ENCODE peak calls at places on chromosomes 7 and 10, in seven cellular contexts. G is IMR-90, C is A549, S is GM12878, Y is K562, A is H1, H is HepG2. B is an unnamed sample.

GRCh38 chr10:12701696-12702095 is 299.8 kb downstream of the CCDC3 start:
- DNase-seq in G (peak; percentile 57), C (no peak), S (no peak), Y (no peak), A (no peak), H (no peak), B (no peak)

GRCh38 chr7:36366649-36367560 is 22.8 kb upstream of the ANLN start:
- DNase-seq in G (peak; percentile 69), C (peak; percentile 91), S (peak; percentile 50), Y (peak; percentile 96), A (peak; percentile 67), H (peak; percentile 80), B (peak; percentile 79)

GRCh38 chr10:22682237-22683192 is 31.9 kb downstream of the PIP4K2A start:
- DNase-seq in G (peak; percentile 58), C (peak; percentile 53), S (peak; percentile 52), Y (peak; percentile 45), A (no peak), H (peak; percentile 69), B (peak; percentile 15)

GRCh38 chr10:8638088-8638672 is 583.7 kb downstream of the GATA3 start:
- DNase-seq in G (no peak), C (no peak), S (no peak), Y (no peak), A (no peak), H (no peak), B (no peak)

GRCh38 chr10:29646238-29646902 is 11.6 kb upstream of the SVIL start:
- DNase-seq in G (peak; percentile 36), C (no peak), S (no peak), Y (no peak), A (no peak), H (no peak), B (no peak)

GRCh38 chr10:46547881-46548780 is 8.3 kb downstream of the GPRIN2 start:
- DNase-seq in G (peak; percentile 51), C (no peak), S (no peak), Y (no peak), A (no peak), H (no peak), B (no peak)

GRCh38 chr7:75711076-75711475 is 27.7 kb downstream of the HIP1 start:
- DNase-seq in G (no peak), C (no peak), S (no peak), Y (no peak), A (no peak), H (no peak), B (no peak)

GRCh38 chr10:34223658-34224057 is 591.4 kb downstream of the PARD3 start:
- DNase-seq in G (no peak), C (no peak), S (no peak), Y (no peak), A (no peak), H (no peak), B (no peak)

GRCh38 chr7:132291446-132291845 is 284.8 kb downstream of the PLXNA4 start:
- DNase-seq in G (no peak), C (no peak), S (no peak), Y (no peak), A (no peak), H (peak; percentile 16), B (no peak)

GRCh38 chr7:5396999-5397656 is 26.5 kb downstream of the TNRC18 start:
- DNase-seq in G (peak; percentile 89), C (peak; percentile 96), S (peak; percentile 77), Y (no peak), A (no peak), H (peak; percentile 29), B (peak; percentile 86)

GRCh38 chr10:119526606-119527592 is 15.6 kb downstream of the RGS10 start:
- DNase-seq in G (peak; percentile 21), C (peak; percentile 25), S (no peak), Y (no peak), A (no peak), H (no peak), B (no peak)

GRCh38 chr7:5567810-5568209 is 144.2 kb upstream of the TNRC18 start:
- DNase-seq in G (no peak), C (peak; percentile 51), S (no peak), Y (no peak), A (no peak), H (no peak), B (no peak)

GRCh38 chr7:6501586-6502564 is 49.4 kb downstream of the GRID2IP start:
- DNase-seq in G (no peak), C (no peak), S (no peak), Y (no peak), A (no peak), H (no peak), B (no peak)

GRCh38 chr7:155509725-155510551 is 36.4 kb downstream of the CNPY1 start:
- DNase-seq in G (no peak), C (no peak), S (no peak), Y (no peak), A (peak; percentile 63), H (no peak), B (no peak)

GRCh38 chr7:120583835-120584586 is 273.9 kb downstream of the TSPAN12 start:
- DNase-seq in G (peak; percentile 59), C (no peak), S (no peak), Y (no peak), A (no peak), H (no peak), B (peak; percentile 24)

GRCh38 chr10:132812544-132812943 is 26.6 kb upstream of the NKX6-2 start:
- DNase-seq in G (no peak), C (no peak), S (no peak), Y (no peak), A (no peak), H (no peak), B (no peak)

GRCh38 chr10:132810141-132810806 is 24.3 kb upstream of the NKX6-2 start:
- DNase-seq in G (no peak), C (no peak), S (no peak), Y (no peak), A (no peak), H (no peak), B (no peak)

GRCh38 chr10:132809237-132810140 is 23.5 kb upstream of the NKX6-2 start:
- DNase-seq in G (no peak), C (no peak), S (no peak), Y (no peak), A (no peak), H (no peak), B (no peak)

GRCh38 chr10:132811891-132812481 is 26.0 kb upstream of the NKX6-2 start:
- DNase-seq in G (no peak), C (no peak), S (no peak), Y (no peak), A (no peak), H (no peak), B (no peak)

DNA sequence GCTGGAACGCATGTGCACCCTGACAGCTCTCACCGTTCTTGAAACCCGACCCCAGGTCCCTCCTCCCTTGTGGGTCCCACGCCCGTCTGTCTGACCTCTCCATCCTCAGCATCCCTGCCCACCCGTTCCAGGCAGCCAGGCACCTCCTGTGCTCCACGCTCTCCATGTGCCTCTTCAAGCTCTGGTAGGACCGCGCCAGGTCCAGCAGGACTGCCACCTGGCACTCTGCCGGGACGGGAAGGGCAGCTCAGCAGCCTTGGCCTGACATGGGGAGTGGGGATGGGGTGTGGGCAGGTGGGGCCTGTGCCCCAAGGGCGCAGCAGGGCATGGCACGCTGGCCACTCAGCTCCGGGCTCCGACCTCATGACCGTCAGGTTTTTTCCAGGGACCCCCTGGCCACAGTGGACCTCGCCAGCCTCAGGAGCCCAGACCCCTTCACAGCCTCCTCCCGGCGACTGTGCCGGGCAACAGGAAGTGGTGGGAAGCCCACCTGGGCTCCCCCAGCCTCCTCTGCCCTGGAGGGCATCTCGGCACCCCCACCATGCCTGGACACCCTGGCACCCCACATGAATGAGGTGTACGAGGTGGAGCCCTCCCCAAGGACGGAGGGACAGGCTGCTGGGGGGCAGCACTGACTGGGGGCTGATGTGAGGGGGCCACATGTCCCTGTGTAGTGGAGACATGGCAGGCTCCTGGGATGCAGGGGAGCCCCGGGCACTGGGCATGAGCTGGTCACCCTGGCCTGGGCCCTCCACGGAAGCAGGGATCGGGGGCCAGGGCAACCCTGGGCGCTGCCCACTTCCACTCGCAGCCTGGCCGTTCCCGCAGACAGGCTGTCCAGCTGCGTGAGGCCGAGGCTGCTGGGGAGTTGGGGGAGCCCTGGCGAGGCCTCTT is 25.1 kb upstream of the NKX6-2 start:
- DNase-seq in G (no peak), C (no peak), S (no peak), Y (no peak), A (no peak), H (no peak), B (no peak)
- TF ChIP-seq CEBPB in G (no peak), C (no peak), S (no peak), Y (no peak), A (no peak), H (no peak), B (no peak)

GRCh38 chr10:21097926-21098355 is 200.8 kb upstream of the NEBL start:
- DNase-seq in G (no peak), C (no peak), S (no peak), Y (no peak), A (no peak), H (no peak), B (no peak)

GRCh38 chr10:21095494-21096055 is 198.5 kb upstream of the NEBL start:
- DNase-seq in G (no peak), C (no peak), S (no peak), Y (no peak), A (no peak), H (no peak), B (no peak)

GRCh38 chr10:21099291-21099800 is 202.2 kb upstream of the NEBL start:
- DNase-seq in G (no peak), C (no peak), S (no peak), Y (no peak), A (no peak), H (no peak), B (no peak)

GRCh38 chr10:21100190-21100589 is 203.1 kb upstream of the NEBL start:
- DNase-seq in G (no peak), C (no peak), S (no peak), Y (no peak), A (no peak), H (no peak), B (no peak)

DNA sequence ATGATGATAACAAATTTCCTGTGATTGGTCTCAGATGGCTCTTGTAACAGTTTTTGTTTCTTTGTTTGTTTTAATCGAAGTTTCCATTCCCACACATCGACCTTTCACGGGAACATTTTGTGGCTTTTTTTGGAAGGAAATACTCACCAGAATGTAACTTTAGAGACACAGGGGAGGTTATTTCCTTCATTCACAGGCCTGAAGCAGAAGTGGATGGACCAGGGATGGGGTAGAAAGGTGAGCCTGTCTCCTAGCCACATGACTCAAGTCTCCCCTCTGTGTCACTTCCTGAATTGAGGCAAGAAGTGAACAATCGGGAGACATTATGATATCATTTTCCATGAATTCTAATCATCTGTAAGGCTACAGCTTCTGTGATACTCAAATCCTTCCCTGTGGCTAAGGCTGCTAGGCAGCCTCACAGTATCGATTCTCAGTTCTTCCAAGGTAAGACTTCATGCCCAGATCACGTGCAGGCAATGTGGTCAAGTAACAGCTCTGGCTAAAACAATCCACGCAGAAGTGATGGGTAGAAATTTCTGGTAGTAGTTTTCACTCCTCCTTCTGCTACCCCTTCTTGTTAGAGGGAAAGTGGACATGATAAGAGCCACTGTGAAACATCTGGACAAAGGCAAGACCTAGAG is 203.9 kb upstream of the NEBL start:
- DNase-seq in G (no peak), C (no peak), S (no peak), Y (no peak), A (no peak), H (no peak), B (no peak)
- TF ChIP-seq CEBPB in G (no peak), C (no peak), S (no peak), Y (no peak), A (no peak), H (no peak), B (no peak)

GRCh38 chr10:128400564-128400963 is 274.3 kb upstream of the MKI67 start:
- DNase-seq in G (no peak), C (no peak), S (no peak), Y (no peak), A (no peak), H (no peak), B (no peak)
- TF ChIP-seq CEBPB in G (no peak), C (no peak), S (no peak), Y (no peak), A (no peak), H (no peak), B (no peak)

GRCh38 chr7:151249034-151249731 is 689 bp upstream of the SMARCD3 start:
- DNase-seq in G (peak; percentile 59), C (peak; percentile 60), S (no peak), Y (peak; percentile 63), A (no peak), H (no peak), B (no peak)
- TF ChIP-seq CEBPB in G (no peak), C (no peak), S (no peak), Y (no peak), A (no peak), H (no peak), B (no peak)

B was measured in HCT116.